ENCODE peak calls at places on chromosomes 6 and 20, in nine cellular contexts. One of them, this sample, is unnamed.

GRCh38 chr6:13268914-13269532 is 59.3 kb downstream of the TBC1D7 start:
- DNase-seq in fibroblast of pulmonary artery: peak
- DNase-seq in H7: no peak
- DNase-seq in GM23248: peak
- DNase-seq in uterus: no peak
- DNase-seq in mucosa of descending colon: no peak
- DNase-seq in cardiac muscle cell: peak
- DNase-seq in MM.1S: no peak
- DNase-seq in skeletal muscle cell: no peak
- DNase-seq in this sample: peak

GRCh38 chr20:49583669-49584417 is 15.9 kb upstream of the PTGIS start:
- DNase-seq in fibroblast of pulmonary artery: peak
- DNase-seq in H7: no peak
- DNase-seq in GM23248: peak
- DNase-seq in uterus: peak
- DNase-seq in mucosa of descending colon: no peak
- DNase-seq in cardiac muscle cell: peak
- DNase-seq in MM.1S: no peak
- DNase-seq in skeletal muscle cell: no peak
- DNase-seq in this sample: no peak

GRCh38 chr6:161233986-161234620 is 39.8 kb downstream of the AGPAT4 start:
- DNase-seq in fibroblast of pulmonary artery: peak
- DNase-seq in H7: no peak
- DNase-seq in GM23248: peak
- DNase-seq in uterus: peak
- DNase-seq in mucosa of descending colon: no peak
- DNase-seq in cardiac muscle cell: peak
- DNase-seq in MM.1S: no peak
- DNase-seq in skeletal muscle cell: peak
- DNase-seq in this sample: peak

GRCh38 chr20:4997207-4997606 is 4.1 kb downstream of the SLC23A2 start:
- DNase-seq in fibroblast of pulmonary artery: no peak
- DNase-seq in H7: no peak
- DNase-seq in GM23248: no peak
- DNase-seq in uterus: no peak
- DNase-seq in mucosa of descending colon: no peak
- DNase-seq in cardiac muscle cell: no peak
- DNase-seq in MM.1S: no peak
- DNase-seq in skeletal muscle cell: no peak
- DNase-seq in this sample: no peak

GRCh38 chr20:50343125-50343489 is 152.5 kb downstream of the CEBPB start:
- DNase-seq in fibroblast of pulmonary artery: no peak
- DNase-seq in H7: no peak
- DNase-seq in GM23248: no peak
- DNase-seq in uterus: no peak
- DNase-seq in mucosa of descending colon: no peak
- DNase-seq in cardiac muscle cell: no peak
- DNase-seq in MM.1S: no peak
- DNase-seq in skeletal muscle cell: no peak
- DNase-seq in this sample: no peak

GRCh38 chr6:164720-165119 is 127.6 kb upstream of the DUSP22 start:
- DNase-seq in fibroblast of pulmonary artery: no peak
- DNase-seq in H7: no peak
- DNase-seq in GM23248: no peak
- DNase-seq in uterus: no peak
- DNase-seq in mucosa of descending colon: no peak
- DNase-seq in cardiac muscle cell: no peak
- DNase-seq in MM.1S: no peak
- DNase-seq in skeletal muscle cell: no peak
- DNase-seq in this sample: no peak

GRCh38 chr6:35808688-35809087 is 3.5 kb downstream of the LHFPL5 start:
- DNase-seq in fibroblast of pulmonary artery: peak
- DNase-seq in H7: no peak
- DNase-seq in GM23248: no peak
- DNase-seq in uterus: no peak
- DNase-seq in mucosa of descending colon: no peak
- DNase-seq in cardiac muscle cell: no peak
- DNase-seq in MM.1S: no peak
- DNase-seq in skeletal muscle cell: peak
- DNase-seq in this sample: peak

GRCh38 chr6:13457577-13457976 is 29.8 kb downstream of the GFOD1 start:
- DNase-seq in fibroblast of pulmonary artery: peak
- DNase-seq in H7: no peak
- DNase-seq in GM23248: peak
- DNase-seq in uterus: no peak
- DNase-seq in mucosa of descending colon: no peak
- DNase-seq in cardiac muscle cell: no peak
- DNase-seq in MM.1S: no peak
- DNase-seq in skeletal muscle cell: peak
- DNase-seq in this sample: peak

GRCh38 chr20:63087872-63088680 is 81.3 kb upstream of the BHLHE23 start:
- DNase-seq in fibroblast of pulmonary artery: no peak
- DNase-seq in H7: peak
- DNase-seq in GM23248: no peak
- DNase-seq in uterus: peak
- DNase-seq in mucosa of descending colon: peak
- DNase-seq in cardiac muscle cell: no peak
- DNase-seq in MM.1S: no peak
- DNase-seq in skeletal muscle cell: no peak
- DNase-seq in this sample: no peak

GRCh38 chr20:49877254-49877990 is 37.9 kb downstream of the SPATA2 start:
- DNase-seq in fibroblast of pulmonary artery: no peak
- DNase-seq in H7: no peak
- DNase-seq in GM23248: peak
- DNase-seq in uterus: no peak
- DNase-seq in mucosa of descending colon: no peak
- DNase-seq in cardiac muscle cell: no peak
- DNase-seq in MM.1S: no peak
- DNase-seq in skeletal muscle cell: no peak
- DNase-seq in this sample: no peak

GRCh38 chr20:56380375-56380774 is 11.6 kb downstream of the AURKA start:
- DNase-seq in fibroblast of pulmonary artery: peak
- DNase-seq in H7: no peak
- DNase-seq in GM23248: no peak
- DNase-seq in uterus: no peak
- DNase-seq in mucosa of descending colon: no peak
- DNase-seq in cardiac muscle cell: no peak
- DNase-seq in MM.1S: no peak
- DNase-seq in skeletal muscle cell: no peak
- DNase-seq in this sample: no peak

GRCh38 chr6:159038914-159039884 is 5.6 kb downstream of the TAGAP start:
- DNase-seq in fibroblast of pulmonary artery: no peak
- DNase-seq in H7: no peak
- DNase-seq in GM23248: peak
- DNase-seq in uterus: peak
- DNase-seq in mucosa of descending colon: no peak
- DNase-seq in cardiac muscle cell: no peak
- DNase-seq in MM.1S: peak
- DNase-seq in skeletal muscle cell: peak
- DNase-seq in this sample: peak

GRCh38 chr6:110322151-110323003 is 35.8 kb downstream of the METTL24 start:
- DNase-seq in fibroblast of pulmonary artery: no peak
- DNase-seq in H7: no peak
- DNase-seq in GM23248: no peak
- DNase-seq in uterus: no peak
- DNase-seq in mucosa of descending colon: no peak
- DNase-seq in cardiac muscle cell: no peak
- DNase-seq in MM.1S: no peak
- DNase-seq in skeletal muscle cell: no peak
- DNase-seq in this sample: no peak

GRCh38 chr6:118856301-118856700 is 37.7 kb upstream of the ASF1A start:
- DNase-seq in fibroblast of pulmonary artery: no peak
- DNase-seq in H7: no peak
- DNase-seq in GM23248: no peak
- DNase-seq in uterus: no peak
- DNase-seq in mucosa of descending colon: no peak
- DNase-seq in cardiac muscle cell: no peak
- DNase-seq in MM.1S: no peak
- DNase-seq in skeletal muscle cell: no peak
- DNase-seq in this sample: peak

GRCh38 chr6:25768566-25768965 is 14.0 kb downstream of the SLC17A4 start:
- DNase-seq in fibroblast of pulmonary artery: no peak
- DNase-seq in H7: no peak
- DNase-seq in GM23248: no peak
- DNase-seq in uterus: no peak
- DNase-seq in mucosa of descending colon: no peak
- DNase-seq in cardiac muscle cell: no peak
- DNase-seq in MM.1S: no peak
- DNase-seq in skeletal muscle cell: no peak
- DNase-seq in this sample: no peak

GRCh38 chr6:7155871-7156579 is 48.3 kb downstream of the RREB1 start:
- DNase-seq in fibroblast of pulmonary artery: no peak
- DNase-seq in H7: no peak
- DNase-seq in GM23248: peak
- DNase-seq in uterus: no peak
- DNase-seq in mucosa of descending colon: no peak
- DNase-seq in cardiac muscle cell: no peak
- DNase-seq in MM.1S: peak
- DNase-seq in skeletal muscle cell: no peak
- DNase-seq in this sample: no peak

GRCh38 chr6:7153807-7154206 is 46.0 kb downstream of the RREB1 start:
- DNase-seq in fibroblast of pulmonary artery: no peak
- DNase-seq in H7: no peak
- DNase-seq in GM23248: no peak
- DNase-seq in uterus: no peak
- DNase-seq in mucosa of descending colon: no peak
- DNase-seq in cardiac muscle cell: no peak
- DNase-seq in MM.1S: no peak
- DNase-seq in skeletal muscle cell: no peak
- DNase-seq in this sample: no peak

GRCh38 chr6:7154341-7155139 is 46.8 kb downstream of the RREB1 start:
- DNase-seq in fibroblast of pulmonary artery: no peak
- DNase-seq in H7: no peak
- DNase-seq in GM23248: no peak
- DNase-seq in uterus: no peak
- DNase-seq in mucosa of descending colon: no peak
- DNase-seq in cardiac muscle cell: no peak
- DNase-seq in MM.1S: no peak
- DNase-seq in skeletal muscle cell: no peak
- DNase-seq in this sample: no peak

GRCh38 chr6:7157752-7158616 is 50.2 kb downstream of the RREB1 start:
- DNase-seq in fibroblast of pulmonary artery: no peak
- DNase-seq in H7: no peak
- DNase-seq in GM23248: peak
- DNase-seq in uterus: no peak
- DNase-seq in mucosa of descending colon: no peak
- DNase-seq in cardiac muscle cell: no peak
- DNase-seq in MM.1S: no peak
- DNase-seq in skeletal muscle cell: no peak
- DNase-seq in this sample: no peak

DNA sequence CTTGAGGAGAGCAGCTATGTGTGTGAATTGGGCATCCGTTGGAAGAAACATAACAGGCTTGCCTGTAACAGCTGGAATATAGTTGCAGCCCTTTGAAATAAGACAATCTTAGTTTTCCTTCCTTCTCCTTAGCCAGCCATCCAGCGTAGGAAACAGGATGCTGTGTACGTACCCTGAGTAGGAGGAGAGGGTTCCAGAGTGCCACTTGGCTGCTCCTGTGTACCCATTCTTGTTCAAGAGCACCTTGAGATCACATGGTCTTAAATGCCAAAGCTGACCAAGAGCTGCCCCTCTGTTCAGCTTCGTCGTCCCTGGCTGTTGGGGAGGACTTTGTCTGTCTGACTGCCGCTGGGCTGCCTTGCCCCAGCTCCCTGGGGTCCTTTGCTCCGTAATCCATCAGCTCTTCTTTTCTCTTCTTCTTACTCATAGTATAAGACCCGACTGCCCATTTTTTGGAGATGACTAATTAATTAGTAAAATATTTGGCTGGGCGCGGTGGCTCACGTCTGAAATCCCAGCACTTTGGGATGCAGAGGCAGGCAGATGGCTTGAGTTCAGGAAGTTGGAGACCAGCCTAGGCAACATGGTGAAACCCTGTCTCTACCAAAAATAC is 49.0 kb downstream of the RREB1 start:
- DNase-seq in fibroblast of pulmonary artery: no peak
- DNase-seq in H7: no peak
- DNase-seq in GM23248: peak
- DNase-seq in uterus: no peak
- DNase-seq in mucosa of descending colon: no peak
- DNase-seq in cardiac muscle cell: no peak
- DNase-seq in MM.1S: no peak
- DNase-seq in skeletal muscle cell: no peak
- DNase-seq in this sample: peak
- H3K4me3 ChIP-seq in fibroblast of pulmonary artery: no peak
- H3K4me3 ChIP-seq in H7: no peak
- H3K4me3 ChIP-seq in GM23248: peak
- H3K4me3 ChIP-seq in uterus: no peak
- H3K4me3 ChIP-seq in mucosa of descending colon: no peak
- H3K4me3 ChIP-seq in cardiac muscle cell: no peak
- H3K4me3 ChIP-seq in MM.1S: peak
- H3K4me3 ChIP-seq in skeletal muscle cell: no peak
- H3K4me3 ChIP-seq in this sample: no peak

DNA sequence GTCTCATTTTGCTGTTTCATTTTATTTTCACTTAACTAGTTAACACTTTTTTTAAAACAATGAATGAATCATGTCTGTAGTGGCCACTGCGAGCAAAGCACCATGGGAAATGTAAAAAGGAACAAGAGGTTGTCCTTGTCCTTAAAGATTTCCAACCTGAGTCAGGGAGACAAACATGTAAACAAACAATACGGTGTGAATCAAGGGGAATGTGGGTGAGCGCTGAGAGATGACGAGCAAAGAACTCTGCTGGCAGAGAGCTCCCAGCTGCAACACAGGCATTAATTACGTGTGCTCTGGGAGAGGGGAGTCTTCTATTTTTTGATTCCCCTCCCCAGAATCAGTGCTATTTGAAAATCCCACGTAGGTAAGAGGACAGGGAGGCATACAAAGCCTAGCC is 84.3 kb downstream of the ATXN1 start:
- DNase-seq in fibroblast of pulmonary artery: peak
- DNase-seq in H7: no peak
- DNase-seq in GM23248: peak
- DNase-seq in uterus: no peak
- DNase-seq in mucosa of descending colon: no peak
- DNase-seq in cardiac muscle cell: no peak
- DNase-seq in MM.1S: no peak
- DNase-seq in skeletal muscle cell: no peak
- DNase-seq in this sample: peak
- H3K4me3 ChIP-seq in fibroblast of pulmonary artery: no peak
- H3K4me3 ChIP-seq in H7: no peak
- H3K4me3 ChIP-seq in GM23248: no peak
- H3K4me3 ChIP-seq in uterus: no peak
- H3K4me3 ChIP-seq in mucosa of descending colon: no peak
- H3K4me3 ChIP-seq in cardiac muscle cell: no peak
- H3K4me3 ChIP-seq in MM.1S: no peak
- H3K4me3 ChIP-seq in skeletal muscle cell: no peak
- H3K4me3 ChIP-seq in this sample: no peak

GRCh38 chr6:151690768-151691562 is 116.5 kb upstream of the ESR1 start:
- DNase-seq in fibroblast of pulmonary artery: peak
- DNase-seq in H7: no peak
- DNase-seq in GM23248: peak
- DNase-seq in uterus: no peak
- DNase-seq in mucosa of descending colon: no peak
- DNase-seq in cardiac muscle cell: no peak
- DNase-seq in MM.1S: peak
- DNase-seq in skeletal muscle cell: no peak
- DNase-seq in this sample: no peak
- H3K4me3 ChIP-seq in fibroblast of pulmonary artery: peak
- H3K4me3 ChIP-seq in H7: no peak
- H3K4me3 ChIP-seq in GM23248: peak
- H3K4me3 ChIP-seq in uterus: peak
- H3K4me3 ChIP-seq in mucosa of descending colon: no peak
- H3K4me3 ChIP-seq in cardiac muscle cell: no peak
- H3K4me3 ChIP-seq in MM.1S: peak
- H3K4me3 ChIP-seq in skeletal muscle cell: no peak
- H3K4me3 ChIP-seq in this sample: no peak

GRCh38 chr20:8130840-8131526 is 1.1 kb upstream of the PLCB1 start:
- DNase-seq in fibroblast of pulmonary artery: no peak
- DNase-seq in H7: no peak
- DNase-seq in GM23248: no peak
- DNase-seq in uterus: no peak
- DNase-seq in mucosa of descending colon: no peak
- DNase-seq in cardiac muscle cell: no peak
- DNase-seq in MM.1S: no peak
- DNase-seq in skeletal muscle cell: no peak
- DNase-seq in this sample: no peak
- H3K4me3 ChIP-seq in fibroblast of pulmonary artery: peak
- H3K4me3 ChIP-seq in H7: peak
- H3K4me3 ChIP-seq in GM23248: peak
- H3K4me3 ChIP-seq in uterus: peak
- H3K4me3 ChIP-seq in mucosa of descending colon: no peak
- H3K4me3 ChIP-seq in cardiac muscle cell: peak
- H3K4me3 ChIP-seq in MM.1S: peak
- H3K4me3 ChIP-seq in skeletal muscle cell: no peak
- H3K4me3 ChIP-seq in this sample: no peak

This sample was measured in epithelial cell of esophagus.